ENCODE peak calls at places on chromosome 12, in seven cellular contexts. T, N, G, F, I, Z and E are unnamed samples.

GRCh38 chr12:62772556-62772955 is 162.4 kb downstream of the PPM1H start:
- DNase-seq in T (no peak), N (no peak), G (no peak), F (no peak), I (no peak), Z (no peak), E (peak)

GRCh38 chr12:85568395-85569103 is 267.7 kb downstream of the RASSF9 start:
- DNase-seq in T (no peak), N (no peak), G (no peak), F (no peak), I (no peak), Z (no peak), E (no peak)

GRCh38 chr12:131944601-131945251 is 5.0 kb upstream of the EP400 start:
- DNase-seq in T (no peak), N (no peak), G (no peak), F (no peak), I (no peak), Z (no peak), E (no peak)

GRCh38 chr12:62123721-62124203 is 136.4 kb upstream of the USP15 start:
- DNase-seq in T (no peak), N (no peak), G (peak), F (peak), I (peak), Z (no peak), E (peak)

GRCh38 chr12:107917912-107918800 is 143.7 kb downstream of the ASCL4 start:
- DNase-seq in T (no peak), N (no peak), G (peak), F (peak), I (no peak), Z (no peak), E (peak)

GRCh38 chr12:47766496-47767196 is 6.4 kb upstream of the SLC48A1 start:
- DNase-seq in T (no peak), N (no peak), G (no peak), F (no peak), I (no peak), Z (no peak), E (no peak)

GRCh38 chr12:6745751-6746525 is 7.0 kb downstream of the MLF2 start:
- DNase-seq in T (no peak), N (no peak), G (no peak), F (no peak), I (no peak), Z (peak), E (no peak)

GRCh38 chr12:1907652-1908611 is 10.5 kb downstream of the CACNA2D4 start:
- DNase-seq in T (peak), N (no peak), G (peak), F (no peak), I (peak), Z (no peak), E (peak)

GRCh38 chr12:49750027-49750977 is 8.9 kb downstream of the TMBIM6 start:
- DNase-seq in T (no peak), N (no peak), G (no peak), F (no peak), I (peak), Z (no peak), E (no peak)

GRCh38 chr12:68455676-68456345 is 123.6 kb upstream of the MDM1 start:
- DNase-seq in T (no peak), N (no peak), G (no peak), F (no peak), I (peak), Z (no peak), E (peak)

GRCh38 chr12:69196302-69197288 is 42.8 kb upstream of the CPSF6 start:
- DNase-seq in T (no peak), N (no peak), G (no peak), F (peak), I (no peak), Z (no peak), E (peak)

GRCh38 chr12:63766498-63766897 is 13.2 kb upstream of the RXYLT1 start:
- DNase-seq in T (no peak), N (no peak), G (no peak), F (no peak), I (no peak), Z (no peak), E (no peak)

GRCh38 chr12:119061208-119061796 is 80.0 kb downstream of the SRRM4 start:
- DNase-seq in T (peak), N (no peak), G (no peak), F (peak), I (no peak), Z (no peak), E (peak)

GRCh38 chr12:62459976-62460375 is 6.7 kb upstream of the MON2 start:
- DNase-seq in T (no peak), N (no peak), G (no peak), F (no peak), I (no peak), Z (no peak), E (no peak)

GRCh38 chr12:9405861-9406563 is 197.8 kb upstream of the PZP start:
- DNase-seq in T (no peak), N (no peak), G (no peak), F (no peak), I (no peak), Z (no peak), E (no peak)

GRCh38 chr12:19482551-19483109 is 43.3 kb downstream of the AEBP2 start:
- DNase-seq in T (no peak), N (no peak), G (no peak), F (peak), I (peak), Z (no peak), E (no peak)

GRCh38 chr12:31897791-31898503 is 61.3 kb upstream of the RESF1 start:
- DNase-seq in T (no peak), N (no peak), G (no peak), F (peak), I (peak), Z (no peak), E (peak)

GRCh38 chr12:84697141-84697540 is 215.5 kb downstream of the SLC6A15 start:
- DNase-seq in T (no peak), N (no peak), G (no peak), F (no peak), I (no peak), Z (no peak), E (no peak)

GRCh38 chr12:74780458-74781241 is 243.0 kb downstream of the ATXN7L3B start:
- DNase-seq in T (no peak), N (no peak), G (no peak), F (no peak), I (no peak), Z (no peak), E (no peak)

GRCh38 chr12:108773798-108774788 is 42.8 kb upstream of the CORO1C start:
- DNase-seq in T (peak), N (peak), G (peak), F (peak), I (no peak), Z (no peak), E (peak)

GRCh38 chr12:40156031-40156764 is 50.3 kb upstream of the SLC2A13 start:
- DNase-seq in T (no peak), N (no peak), G (peak), F (no peak), I (no peak), Z (no peak), E (no peak)

GRCh38 chr12:118982308-118982707 is 967 bp downstream of the SRRM4 start:
- DNase-seq in T (no peak), N (no peak), G (no peak), F (no peak), I (no peak), Z (no peak), E (no peak)

GRCh38 chr12:5305425-5305824 is 126.5 kb upstream of the NTF3 start:
- DNase-seq in T (no peak), N (no peak), G (no peak), F (no peak), I (no peak), Z (no peak), E (no peak)

GRCh38 chr12:46523446-46523845 is 150.9 kb upstream of the SLC38A2 start:
- DNase-seq in T (no peak), N (no peak), G (no peak), F (no peak), I (no peak), Z (no peak), E (no peak)

GRCh38 chr12:9848899-9849298 is 20.3 kb downstream of the CLEC2B start:
- DNase-seq in T (no peak), N (no peak), G (no peak), F (no peak), I (no peak), Z (no peak), E (no peak)

GRCh38 chr12:114399664-114400211 is 6.2 kb downstream of the TBX5 start:
- DNase-seq in T (no peak), N (no peak), G (peak), F (no peak), I (no peak), Z (no peak), E (no peak)

GRCh38 chr12:103743788-103744187 is 97.2 kb downstream of the NT5DC3 start:
- DNase-seq in T (no peak), N (no peak), G (no peak), F (no peak), I (no peak), Z (no peak), E (no peak)

GRCh38 chr12:51533799-51534198 is 57.2 kb upstream of the SCN8A start:
- DNase-seq in T (no peak), N (no peak), G (peak), F (no peak), I (no peak), Z (no peak), E (no peak)

GRCh38 chr12:49838973-49839633 is 3.8 kb downstream of the BCDIN3D start:
- DNase-seq in T (no peak), N (no peak), G (no peak), F (no peak), I (peak), Z (no peak), E (peak)

GRCh38 chr12:47145188-47145587 is 65.4 kb upstream of the AMIGO2 start:
- DNase-seq in T (no peak), N (no peak), G (no peak), F (no peak), I (no peak), Z (no peak), E (no peak)

GRCh38 chr12:57726151-57726883 is 12.2 kb downstream of the AGAP2 start:
- DNase-seq in T (peak), N (no peak), G (peak), F (peak), I (peak), Z (no peak), E (peak)

GRCh38 chr12:23950011-23950774 is 723 bp upstream of the SOX5 start:
- DNase-seq in T (no peak), N (no peak), G (peak), F (no peak), I (no peak), Z (no peak), E (no peak)

GRCh38 chr12:117032593-117033381 is 66.4 kb downstream of the TESC start:
- DNase-seq in T (no peak), N (no peak), G (no peak), F (no peak), I (no peak), Z (peak), E (no peak)

GRCh38 chr12:64004639-64005038 is 160.1 kb downstream of the SRGAP1 start:
- DNase-seq in T (no peak), N (no peak), G (no peak), F (no peak), I (no peak), Z (no peak), E (no peak)